ENCODE peak calls at places on chromosomes 16 and 17, in ten cellular contexts. G, K, Y, L, E, A, O, T, I and Q are unnamed samples.

GRCh38 chr17:61743766-61744165 is 119.6 kb downstream of the BRIP1 start:
- DNase-seq in K (no peak), I (no peak), E (no peak), O (no peak), G (no peak), Y (no peak), T (no peak), A (no peak), L (no peak), Q (no peak)

GRCh38 chr16:85648070-85648714 is 35.1 kb downstream of the GSE1 start:
- DNase-seq in K (no peak), G (no peak), A (no peak), I (no peak), O (no peak), E (no peak), L (no peak), Y (no peak), T (no peak), Q (no peak)

GRCh38 chr16:86673090-86673955 is 95.0 kb downstream of the FOXL1 start:
- DNase-seq in Y (no peak), E (no peak), L (no peak), A (no peak), T (no peak), O (no peak), I (no peak), G (no peak), K (no peak), Q (no peak)

GRCh38 chr17:60468371-60468770 is 46.1 kb downstream of the CHCT1 start:
- DNase-seq in T (peak; percentile 18), O (no peak), L (no peak), I (no peak), G (no peak), A (no peak), Y (no peak), E (no peak), K (no peak), Q (no peak)

GRCh38 chr17:2837147-2837561 is 40.9 kb downstream of the RAP1GAP2 start:
- DNase-seq in Y (no peak), T (no peak), A (no peak), E (no peak), K (no peak), G (no peak), I (no peak), L (no peak), O (no peak), Q (no peak)

GRCh38 chr16:75109732-75110243 is 6.8 kb downstream of the LDHD start:
- DNase-seq in E (no peak), G (no peak), Y (no peak), K (peak; percentile 61), L (peak; percentile 51), I (no peak), T (no peak), A (peak; percentile 98), O (no peak), Q (peak; percentile 69)

GRCh38 chr16:29962344-29962994 is 590 bp downstream of the TMEM219 start:
- DNase-seq in E (no peak), L (peak; percentile 27), K (no peak), A (peak; percentile 14), Y (no peak), T (peak; percentile 42), G (no peak), O (no peak), I (no peak), Q (no peak)

GRCh38 chr16:83158320-83158957 is 531.7 kb downstream of the CDH13 start:
- DNase-seq in Y (no peak), O (no peak), E (no peak), L (no peak), K (no peak), G (no peak), A (no peak), I (no peak), T (no peak), Q (no peak)

GRCh38 chr16:726438-727290 is at the start of the genes CCDC78 and HAGHL:
- DNase-seq in G (peak; percentile 90), A (peak; percentile 67), L (no peak), O (no peak), Y (no peak), I (peak; percentile 78), K (peak; percentile 55), T (peak; percentile 34), E (no peak), Q (peak; percentile 67)